ENCODE peak calls at places on chromosomes 12 and 14, in five cellular contexts. W is GM12878, B is H1, D is HepG2, X is K562. L is an unnamed sample.

GRCh38 chr12:103523771-103524170 is 28.0 kb upstream of the C12orf42 start:
- DNase-seq in X (no peak), W (no peak), B (no peak), D (no peak), L (no peak)

GRCh38 chr12:122094735-122095561 is 16.4 kb downstream of the MLXIP start:
- DNase-seq in W (no peak), B (no peak), X (peak; percentile 60), D (no peak), L (peak; percentile 70)

GRCh38 chr12:62903151-62903550 is 31.8 kb downstream of the PPM1H start:
- DNase-seq in W (no peak), B (no peak), X (no peak), D (no peak), L (no peak)

GRCh38 chr14:38838979-38839323 is 264.1 kb downstream of the SEC23A start:
- DNase-seq in D (no peak), W (no peak), B (no peak), X (no peak), L (no peak)

GRCh38 chr12:114668151-114668891 is 15.7 kb downstream of the TBX3 start:
- DNase-seq in B (peak; percentile 82), D (peak; percentile 93), X (peak; percentile 75), W (no peak), L (peak; percentile 94)

GRCh38 chr12:82414926-82415325 is 56.6 kb downstream of the METTL25 start:
- DNase-seq in W (no peak), D (no peak), B (no peak), X (no peak), L (no peak)

GRCh38 chr12:88756917-88757316 is 176.6 kb upstream of the KITLG start:
- DNase-seq in B (no peak), W (no peak), D (no peak), X (no peak), L (no peak)

GRCh38 chr14:105305350-105305749 is 4.5 kb upstream of the BRF1 start:
- DNase-seq in W (no peak), X (no peak), B (no peak), D (no peak), L (no peak)

GRCh38 chr12:109760031-109760929 is 46.7 kb downstream of the FAM222A start:
- DNase-seq in B (peak; percentile 43), X (no peak), D (peak; percentile 65), W (no peak), L (no peak)
- TF ChIP-seq RAD21 in B (no peak), X (no peak), D (no peak), W (no peak), L (no peak)

DNA sequence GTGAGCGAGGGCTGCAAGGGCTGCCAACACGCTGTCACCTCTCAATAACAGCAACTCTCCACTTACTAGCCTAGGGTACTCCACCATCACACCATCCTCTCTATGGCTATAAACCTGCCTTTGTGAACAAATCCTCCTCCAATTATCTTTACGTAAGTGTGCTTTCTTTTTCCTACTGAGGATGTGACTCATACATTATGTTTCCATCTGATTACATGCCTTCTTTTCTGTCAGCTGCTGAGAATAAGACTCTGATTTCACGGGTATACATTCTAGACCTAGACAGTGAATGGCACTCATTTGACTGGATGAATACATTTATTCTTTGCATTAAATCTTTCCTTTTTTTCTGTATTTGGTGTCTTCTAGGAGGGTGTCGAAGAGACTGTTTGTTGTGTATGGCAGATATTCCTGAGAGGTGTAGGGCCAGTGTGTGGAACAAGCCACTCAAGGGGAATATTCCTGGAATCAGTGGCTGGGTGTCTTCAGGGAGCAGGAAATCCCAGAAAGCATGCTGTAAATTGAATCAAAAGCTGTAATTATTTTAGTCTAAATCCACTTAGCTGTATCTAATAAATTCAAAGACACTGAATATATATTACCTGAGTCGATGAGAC is 327.3 kb upstream of the TMTC1 start:
- DNase-seq in D (no peak), W (no peak), B (no peak), X (no peak), L (no peak)
- TF ChIP-seq USF2 in D (no peak), W (no peak), B (no peak), X (no peak), L (no peak)

GRCh38 chr12:109098671-109099070 is 1.3 kb downstream of the UNG start:
- DNase-seq in D (no peak), X (no peak), W (no peak), B (no peak), L (no peak)
- TF ChIP-seq KDM1A in D (no peak), X (no peak), W (no peak), B (no peak), L (no peak)

GRCh38 chr12:10190558-10191388 is 11.9 kb downstream of the TMEM52B start:
- DNase-seq in W (no peak), D (peak; percentile 40), X (peak; percentile 55), B (peak; percentile 53), L (peak; percentile 78)
- TF ChIP-seq RAD21 in W (peak; percentile 88), D (peak; percentile 24), X (peak; percentile 32), B (peak; percentile 80), L (peak; percentile 77)